ENCODE peak calls at places on chromosomes 13 and 19, in five cellular contexts. T is activated T-helper 1 cell treated with anti-CD3 and anti-CD28 coated beads, Interleukin-2, amount 50 U/mL, for 16 hours; J is activated CD4-positive, alpha-beta T cell treated with anti-CD3 and anti-CD28 coated beads, Interleukin-2, amount 50 U/mL, for 48 hours; O is activated naive CD8-positive, alpha-beta T cell treated with anti-CD3 and anti-CD28 coated beads for 36 hours; Q is HCEC 1CT. G is an unnamed sample.

GRCh38 chr19:31127132-31127967 is 221.9 kb downstream of the TSHZ3 start:
- DNase-seq in T (no peak), J (no peak), O (no peak), Q (peak; percentile 96), G (peak; percentile 99)

GRCh38 chr19:10001899-10002298 is 8.4 kb downstream of the COL5A3 start:
- DNase-seq in T (no peak), J (peak; percentile 27), O (no peak), Q (peak; percentile 38), G (peak; percentile 45)

GRCh38 chr19:1232231-1232637 is 5.6 kb downstream of the CBARP start:
- DNase-seq in T (no peak), J (no peak), O (no peak), Q (no peak), G (no peak)

GRCh38 chr13:40963927-40964326 is 55.2 kb downstream of the ELF1 start:
- DNase-seq in T (no peak), J (no peak), O (no peak), Q (peak; percentile 78), G (peak; percentile 64)

GRCh38 chr19:18967358-18968146 is 26.5 kb upstream of the HOMER3 start:
- DNase-seq in T (no peak), J (no peak), O (no peak), Q (no peak), G (peak; percentile 34)

GRCh38 chr19:3801412-3802096 is 15.4 kb upstream of the MATK start:
- DNase-seq in T (peak; percentile 29), J (peak; percentile 73), O (peak; percentile 75), Q (no peak), G (peak; percentile 33)

GRCh38 chr19:56138069-56138468 is 3.0 kb upstream of the ZNF444 start:
- DNase-seq in T (no peak), J (no peak), O (no peak), Q (peak; percentile 25), G (no peak)

GRCh38 chr13:45297456-45298205 is 43.4 kb downstream of the TPT1 start:
- DNase-seq in T (no peak), J (peak; percentile 24), O (no peak), Q (no peak), G (no peak)

GRCh38 chr13:110442946-110443632 is 118.4 kb downstream of the RAB20 start:
- DNase-seq in T (no peak), J (no peak), O (no peak), Q (peak; percentile 74), G (peak; percentile 72)

GRCh38 chr13:100573121-100573520 is 15.5 kb downstream of the GGACT start:
- DNase-seq in T (peak; percentile 56), J (peak; percentile 84), O (peak; percentile 59), Q (peak; percentile 69), G (peak; percentile 76)

GRCh38 chr19:14369399-14370168 is 11.7 kb upstream of the ADGRE5 start:
- DNase-seq in T (peak; percentile 49), J (peak; percentile 93), O (peak; percentile 93), Q (no peak), G (peak; percentile 73)

GRCh38 chr19:20179946-20180345 is 12.9 kb downstream of the ZNF486 start:
- DNase-seq in T (no peak), J (no peak), O (no peak), Q (no peak), G (no peak)

GRCh38 chr19:51735759-51736449 is 12.1 kb upstream of the HAS1 start:
- DNase-seq in T (no peak), J (no peak), O (no peak), Q (no peak), G (peak; percentile 15)

GRCh38 chr13:84645196-84646071 is 763.2 kb upstream of the SLITRK1 start:
- DNase-seq in T (no peak), J (no peak), O (no peak), Q (peak; percentile 60), G (peak; percentile 94)

GRCh38 chr19:20044663-20045062 is 5.4 kb upstream of the ZNF682 start:
- DNase-seq in T (no peak), J (no peak), O (no peak), Q (no peak), G (no peak)

GRCh38 chr19:3249408-3249807 is 24.9 kb downstream of the CELF5 start:
- DNase-seq in T (no peak), J (peak; percentile 24), O (peak; percentile 23), Q (no peak), G (no peak)

GRCh38 chr13:27770809-27771208 is 21.5 kb upstream of the GSX1 start:
- DNase-seq in T (no peak), J (no peak), O (no peak), Q (peak; percentile 35), G (peak; percentile 24)

GRCh38 chr19:7640803-7641202 is 3.9 kb downstream of the STXBP2 start:
- DNase-seq in T (no peak), J (no peak), O (no peak), Q (no peak), G (no peak)

GRCh38 chr13:49604570-49604969 is 19.2 kb upstream of the RCBTB1 start:
- DNase-seq in T (no peak), J (no peak), O (no peak), Q (no peak), G (no peak)

GRCh38 chr13:24228852-24229458 is 68.4 kb downstream of the SPATA13 start:
- DNase-seq in T (no peak), J (peak; percentile 25), O (peak; percentile 22), Q (peak; percentile 57), G (peak; percentile 67)

GRCh38 chr13:27006519-27007161 is 165.0 kb downstream of the USP12 start:
- DNase-seq in T (no peak), J (no peak), O (no peak), Q (peak; percentile 19), G (peak; percentile 46)

GRCh38 chr19:17450264-17451075 is 2.0 kb upstream of the TMEM221 start:
- DNase-seq in T (no peak), J (peak; percentile 63), O (peak; percentile 62), Q (peak; percentile 3), G (no peak)

GRCh38 chr13:69474286-69474685 is 633.3 kb upstream of the ATXN8OS start:
- DNase-seq in T (no peak), J (no peak), O (no peak), Q (no peak), G (no peak)

GRCh38 chr19:2047449-2048103 is 3.5 kb downstream of the MKNK2 start:
- DNase-seq in T (no peak), J (peak; percentile 42), O (peak; percentile 47), Q (peak; percentile 18), G (peak; percentile 61)

GRCh38 chr13:67155898-67156717 is 74.0 kb downstream of the PCDH9 start:
- DNase-seq in T (no peak), J (no peak), O (no peak), Q (no peak), G (no peak)

GRCh38 chr13:52847682-52848432 is 583 bp downstream of the PCDH8 start:
- DNase-seq in T (no peak), J (no peak), O (no peak), Q (no peak), G (no peak)

GRCh38 chr19:10871711-10872550 is 578 bp downstream of the CARM1 start:
- DNase-seq in T (no peak), J (peak; percentile 44), O (peak; percentile 57), Q (no peak), G (no peak)

GRCh38 chr13:45119469-45119989 is 781 bp upstream of the GTF2F2 start:
- DNase-seq in T (peak; percentile 26), J (peak; percentile 62), O (peak; percentile 59), Q (peak; percentile 27), G (peak; percentile 45)

GRCh38 chr19:47032171-47032811 is 12.7 kb downstream of the NPAS1 start:
- DNase-seq in T (peak; percentile 48), J (peak; percentile 66), O (peak; percentile 65), Q (no peak), G (peak; percentile 35)

GRCh38 chr19:15836595-15837398 is 21.3 kb upstream of the OR10H1 start:
- DNase-seq in T (peak; percentile 86), J (peak; percentile 97), O (peak; percentile 95), Q (peak; percentile 79), G (peak; percentile 96)

GRCh38 chr13:20565120-20565736 is 1.7 kb upstream of the IFT88 start:
- DNase-seq in T (no peak), J (peak; percentile 16), O (no peak), Q (no peak), G (no peak)